ENCODE peak calls at places on chromosomes 13 and 19, in four cellular contexts. One of them, this sample, is unnamed.

GRCh38 chr13:26020536-26021290 is 31.1 kb downstream of the SHISA2 start:
- DNase-seq in breast epithelium: no peak
- DNase-seq in Panc1: no peak
- DNase-seq in stomach: no peak
- DNase-seq in this sample: no peak

GRCh38 chr19:42143341-42144234 is 11.3 kb upstream of the POU2F2 start:
- DNase-seq in breast epithelium: no peak
- DNase-seq in Panc1: no peak
- DNase-seq in stomach: no peak
- DNase-seq in this sample: no peak

GRCh38 chr13:39536906-39537305 is 66.1 kb downstream of the LHFPL6 start:
- DNase-seq in breast epithelium: no peak
- DNase-seq in Panc1: no peak
- DNase-seq in stomach: no peak
- DNase-seq in this sample: no peak

GRCh38 chr13:85266331-85266730 is 532.9 kb downstream of the SLITRK6 start:
- DNase-seq in breast epithelium: no peak
- DNase-seq in Panc1: no peak
- DNase-seq in stomach: no peak
- DNase-seq in this sample: no peak

GRCh38 chr13:34162545-34162936 is 344.6 kb downstream of the RFC3 start:
- DNase-seq in stomach: no peak
- DNase-seq in breast epithelium: no peak
- DNase-seq in Panc1: no peak
- DNase-seq in this sample: no peak

GRCh38 chr19:4183967-4184717 is 1.7 kb downstream of the ANKRD24 start:
- DNase-seq in Panc1: no peak
- DNase-seq in breast epithelium: no peak
- DNase-seq in stomach: no peak
- DNase-seq in this sample: no peak

GRCh38 chr19:39200818-39201145 is 3.3 kb downstream of the SYCN start:
- DNase-seq in breast epithelium: no peak
- DNase-seq in Panc1: no peak
- DNase-seq in stomach: no peak
- DNase-seq in this sample: no peak

GRCh38 chr19:45995715-45996385 is 583 bp downstream of the CCDC61 start:
- DNase-seq in Panc1: no peak
- DNase-seq in stomach: no peak
- DNase-seq in breast epithelium: no peak
- DNase-seq in this sample: no peak

GRCh38 chr13:37485766-37486165 is 112.8 kb downstream of the POSTN start:
- DNase-seq in stomach: no peak
- DNase-seq in Panc1: no peak
- DNase-seq in breast epithelium: no peak
- DNase-seq in this sample: no peak

GRCh38 chr19:4518345-4519171 is at the start of gene PLIN4:
- DNase-seq in breast epithelium: peak; percentile 74
- DNase-seq in stomach: peak; percentile 89
- DNase-seq in Panc1: no peak
- DNase-seq in this sample: no peak

GRCh38 chr13:107025991-107026390 is 458.1 kb upstream of the ARGLU1 start:
- DNase-seq in breast epithelium: peak; percentile 54
- DNase-seq in stomach: no peak
- DNase-seq in Panc1: no peak
- DNase-seq in this sample: no peak

GRCh38 chr13:51331354-51331861 is 8.1 kb upstream of the SERPINE3 start:
- DNase-seq in Panc1: no peak
- DNase-seq in breast epithelium: no peak
- DNase-seq in stomach: no peak
- DNase-seq in this sample: no peak

GRCh38 chr13:89239361-89240127 is 1568.4 kb downstream of the SLITRK5 start:
- DNase-seq in Panc1: no peak
- DNase-seq in breast epithelium: no peak
- DNase-seq in stomach: no peak
- DNase-seq in this sample: no peak

GRCh38 chr13:67402546-67402945 is 172.4 kb upstream of the PCDH9 start:
- DNase-seq in breast epithelium: no peak
- DNase-seq in Panc1: no peak
- DNase-seq in stomach: no peak
- DNase-seq in this sample: no peak

GRCh38 chr13:95349267-95349666 is 48.0 kb upstream of the ABCC4 start:
- DNase-seq in breast epithelium: no peak
- DNase-seq in stomach: no peak
- DNase-seq in Panc1: no peak
- DNase-seq in this sample: no peak

GRCh38 chr13:37139356-37139755 is 33.9 kb upstream of the CSNK1A1L start:
- DNase-seq in stomach: no peak
- DNase-seq in breast epithelium: no peak
- DNase-seq in Panc1: no peak
- DNase-seq in this sample: no peak

GRCh38 chr19:3108775-3109174 is 14.6 kb downstream of the GNA11 start:
- DNase-seq in breast epithelium: no peak
- DNase-seq in Panc1: no peak
- DNase-seq in stomach: peak; percentile 69
- DNase-seq in this sample: peak; percentile 80

GRCh38 chr19:3129112-3129511 is 6.7 kb upstream of the GNA15 start:
- DNase-seq in stomach: no peak
- DNase-seq in Panc1: no peak
- DNase-seq in breast epithelium: no peak
- DNase-seq in this sample: no peak

GRCh38 chr19:50478901-50479715 is 2.5 kb upstream of the GARIN5A start:
- DNase-seq in Panc1: no peak
- DNase-seq in breast epithelium: no peak
- DNase-seq in stomach: no peak
- DNase-seq in this sample: no peak

GRCh38 chr13:55302568-55302967 is 1838.2 kb upstream of the PRR20A start:
- DNase-seq in stomach: no peak
- DNase-seq in Panc1: no peak
- DNase-seq in breast epithelium: no peak
- DNase-seq in this sample: no peak

GRCh38 chr13:83183439-83184149 is 698.7 kb downstream of the SLITRK1 start:
- DNase-seq in breast epithelium: no peak
- DNase-seq in stomach: no peak
- DNase-seq in Panc1: no peak
- DNase-seq in this sample: no peak

GRCh38 chr19:1009043-1009975 is 9.1 kb downstream of the GRIN3B start:
- DNase-seq in breast epithelium: no peak
- DNase-seq in Panc1: no peak
- DNase-seq in stomach: no peak
- DNase-seq in this sample: no peak

GRCh38 chr13:94369862-94370491 is 109.5 kb downstream of the DCT start:
- DNase-seq in breast epithelium: no peak
- DNase-seq in stomach: no peak
- DNase-seq in Panc1: no peak
- DNase-seq in this sample: no peak

GRCh38 chr13:112928958-112929777 is 39.8 kb upstream of the MCF2L start:
- DNase-seq in breast epithelium: no peak
- DNase-seq in stomach: no peak
- DNase-seq in Panc1: no peak
- DNase-seq in this sample: no peak

GRCh38 chr13:27919299-27919933 is 384 bp upstream of the PDX1 start:
- DNase-seq in stomach: no peak
- DNase-seq in Panc1: no peak
- DNase-seq in breast epithelium: no peak
- DNase-seq in this sample: no peak

GRCh38 chr13:24683833-24684599 is 3.8 kb downstream of the ATP12A start:
- DNase-seq in breast epithelium: no peak
- DNase-seq in Panc1: no peak
- DNase-seq in stomach: peak; percentile 63
- DNase-seq in this sample: no peak

GRCh38 chr13:100825551-100825950 is 151.0 kb upstream of the TMTC4 start:
- DNase-seq in breast epithelium: no peak
- DNase-seq in stomach: no peak
- DNase-seq in Panc1: no peak
- DNase-seq in this sample: no peak
- H3K4me1 ChIP-seq in breast epithelium: no peaks in the 10 kb centered on the region
- H3K4me1 ChIP-seq in stomach: peaks cover 19% of the 10 kb centered on the region
- H3K4me1 ChIP-seq in Panc1: no peaks in the 10 kb centered on the region
- H3K4me1 ChIP-seq in this sample: peaks cover 6% of the 10 kb centered on the region

GRCh38 chr19:35908010-35908441 is at the start of gene TYROBP:
- DNase-seq in stomach: no peak
- DNase-seq in breast epithelium: no peak
- DNase-seq in Panc1: no peak
- DNase-seq in this sample: no peak
- TF ChIP-seq POLR2AphosphoS5 in stomach: no peak
- TF ChIP-seq POLR2AphosphoS5 in breast epithelium: no peak
- TF ChIP-seq POLR2AphosphoS5 in Panc1: no peak
- TF ChIP-seq POLR2AphosphoS5 in this sample: no peak

GRCh38 chr13:80817979-80818378 is 477.1 kb upstream of the SPRY2 start:
- DNase-seq in stomach: no peak
- DNase-seq in breast epithelium: no peak
- DNase-seq in Panc1: no peak
- DNase-seq in this sample: no peak
- H3K9me3 ChIP-seq in stomach: no peaks in the 10 kb centered on the region
- H3K9me3 ChIP-seq in breast epithelium: no peaks in the 10 kb centered on the region
- H3K9me3 ChIP-seq in Panc1: peaks cover 7% of the 10 kb centered on the region
- H3K9me3 ChIP-seq in this sample: no peaks in the 10 kb centered on the region

GRCh38 chr19:18418725-18419194 is 438 bp upstream of the SSBP4 start:
- DNase-seq in Panc1: no peak
- DNase-seq in stomach: no peak
- DNase-seq in breast epithelium: no peak
- DNase-seq in this sample: peak; percentile 81

GRCh38 chr19:18420931-18421330 is 1.7 kb downstream of the SSBP4 start:
- DNase-seq in stomach: no peak
- DNase-seq in breast epithelium: no peak
- DNase-seq in Panc1: no peak
- DNase-seq in this sample: no peak

GRCh38 chr19:18421371-18421959 is 2.3 kb downstream of the SSBP4 start:
- DNase-seq in Panc1: no peak
- DNase-seq in breast epithelium: no peak
- DNase-seq in stomach: no peak
- DNase-seq in this sample: no peak

GRCh38 chr19:18419195-18419698 is at the start of gene SSBP4:
- DNase-seq in Panc1: no peak
- DNase-seq in breast epithelium: no peak
- DNase-seq in stomach: peak; percentile 76
- DNase-seq in this sample: peak; percentile 79

GRCh38 chr19:18419699-18420460 is 682 bp downstream of the SSBP4 start:
- DNase-seq in Panc1: no peak
- DNase-seq in breast epithelium: no peak
- DNase-seq in stomach: no peak
- DNase-seq in this sample: peak; percentile 85
- H3K4me1 ChIP-seq in Panc1: peaks cover 40% of the 10 kb centered on the region
- H3K4me1 ChIP-seq in breast epithelium: peaks cover 34% of the 10 kb centered on the region
- H3K4me1 ChIP-seq in stomach: peaks cover 94% of the 10 kb centered on the region
- H3K4me1 ChIP-seq in this sample: peaks cover 89% of the 10 kb centered on the region

DNA sequence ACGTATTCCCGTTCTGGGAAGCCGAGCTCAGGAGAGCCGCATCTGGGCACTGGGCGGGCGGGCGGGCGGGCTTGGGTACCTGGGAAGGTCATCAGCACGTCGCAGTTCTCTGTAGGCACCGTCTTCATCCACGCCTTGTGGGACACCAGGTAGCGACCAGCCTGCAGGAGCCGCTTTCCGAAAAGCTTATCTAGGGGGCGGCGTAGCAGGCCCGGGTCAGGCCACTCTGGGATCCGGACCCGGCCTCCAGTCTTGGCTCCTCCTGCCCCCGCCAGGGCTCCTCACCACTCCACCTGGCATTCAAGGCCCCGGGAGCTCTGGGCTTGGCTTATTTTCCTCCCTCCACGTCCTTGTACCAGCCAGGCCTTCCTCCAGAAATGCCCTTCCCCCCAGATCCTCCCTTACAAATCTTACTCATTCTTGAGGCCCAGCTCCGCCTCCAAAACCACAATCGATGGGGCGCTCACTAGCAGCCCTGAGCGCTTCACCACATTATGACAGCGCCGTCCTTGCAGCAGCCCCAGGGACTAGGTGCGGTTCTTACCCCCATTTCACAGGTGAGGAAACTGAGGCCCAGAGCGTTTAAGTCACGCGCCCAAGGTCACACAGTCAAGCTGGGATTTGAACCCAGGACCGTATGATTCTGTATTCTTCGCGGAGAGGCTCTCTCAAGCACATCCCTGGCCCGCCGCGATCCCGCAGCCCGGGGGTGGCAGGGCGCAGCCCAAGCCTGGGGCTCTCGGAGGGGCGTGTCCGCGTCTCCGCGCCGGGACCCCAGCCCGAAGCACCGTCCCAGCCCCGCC is 843 bp downstream of the ANO8 start:
- DNase-seq in Panc1: no peak
- DNase-seq in stomach: peak; percentile 64
- DNase-seq in breast epithelium: no peak
- DNase-seq in this sample: no peak
- TF ChIP-seq POLR2AphosphoS5 in Panc1: no peak
- TF ChIP-seq POLR2AphosphoS5 in stomach: no peak
- TF ChIP-seq POLR2AphosphoS5 in breast epithelium: no peak
- TF ChIP-seq POLR2AphosphoS5 in this sample: no peak

GRCh38 chr19:56525214-56525860 is 13.4 kb upstream of the ZFP28 start:
- DNase-seq in breast epithelium: no peak
- DNase-seq in stomach: no peak
- DNase-seq in Panc1: no peak
- DNase-seq in this sample: no peak
- H3K9me3 ChIP-seq in breast epithelium: peaks cover 100% of the 10 kb centered on the region
- H3K9me3 ChIP-seq in stomach: peaks cover 98% of the 10 kb centered on the region
- H3K9me3 ChIP-seq in Panc1: peaks cover 55% of the 10 kb centered on the region
- H3K9me3 ChIP-seq in this sample: peaks cover 83% of the 10 kb centered on the region